ENCODE peak calls at places on chromosome 21, in six cellular contexts. One of them, this sample, is unnamed.

GRCh38 chr21:34198232-34199120 is 125.1 kb downstream of the MRPS6 start:
- DNase-seq in stimulated activated CD4-positive, alpha-beta T cell treated with anti-CD3 and anti-CD28 coated beads, Interleukin-15, amount 100 ng/mL, for 1 hour: no peak
- DNase-seq in activated CD4-positive, alpha-beta T cell treated with anti-CD3 and anti-CD28 coated beads, Interleukin-2, amount 50 U/mL, for 24 hours: no peak
- DNase-seq in germinal center: no peak
- DNase-seq in transverse colon: no peak
- DNase-seq in islet precursor cell: peak; percentile 60
- DNase-seq in this sample: no peak

GRCh38 chr21:31524140-31524539 is 135.4 kb upstream of the SOD1 start:
- DNase-seq in stimulated activated CD4-positive, alpha-beta T cell treated with anti-CD3 and anti-CD28 coated beads, Interleukin-15, amount 100 ng/mL, for 1 hour: no peak
- DNase-seq in activated CD4-positive, alpha-beta T cell treated with anti-CD3 and anti-CD28 coated beads, Interleukin-2, amount 50 U/mL, for 24 hours: no peak
- DNase-seq in germinal center: no peak
- DNase-seq in transverse colon: no peak
- DNase-seq in islet precursor cell: peak; percentile 69
- DNase-seq in this sample: no peak

GRCh38 chr21:39675595-39675994 is 62.9 kb downstream of the B3GALT5 start:
- DNase-seq in stimulated activated CD4-positive, alpha-beta T cell treated with anti-CD3 and anti-CD28 coated beads, Interleukin-15, amount 100 ng/mL, for 1 hour: no peak
- DNase-seq in activated CD4-positive, alpha-beta T cell treated with anti-CD3 and anti-CD28 coated beads, Interleukin-2, amount 50 U/mL, for 24 hours: no peak
- DNase-seq in germinal center: no peak
- DNase-seq in transverse colon: no peak
- DNase-seq in islet precursor cell: no peak
- DNase-seq in this sample: no peak

GRCh38 chr21:38487906-38488639 is 10.2 kb downstream of the ERG start:
- DNase-seq in stimulated activated CD4-positive, alpha-beta T cell treated with anti-CD3 and anti-CD28 coated beads, Interleukin-15, amount 100 ng/mL, for 1 hour: no peak
- DNase-seq in activated CD4-positive, alpha-beta T cell treated with anti-CD3 and anti-CD28 coated beads, Interleukin-2, amount 50 U/mL, for 24 hours: no peak
- DNase-seq in germinal center: no peak
- DNase-seq in transverse colon: no peak
- DNase-seq in islet precursor cell: no peak
- DNase-seq in this sample: no peak

GRCh38 chr21:34126691-34127090 is 53.3 kb downstream of the MRPS6 start:
- DNase-seq in stimulated activated CD4-positive, alpha-beta T cell treated with anti-CD3 and anti-CD28 coated beads, Interleukin-15, amount 100 ng/mL, for 1 hour: no peak
- DNase-seq in activated CD4-positive, alpha-beta T cell treated with anti-CD3 and anti-CD28 coated beads, Interleukin-2, amount 50 U/mL, for 24 hours: no peak
- DNase-seq in germinal center: no peak
- DNase-seq in transverse colon: no peak
- DNase-seq in islet precursor cell: no peak
- DNase-seq in this sample: no peak

GRCh38 chr21:28537371-28538079 is 455.2 kb downstream of the LTN1 start:
- DNase-seq in stimulated activated CD4-positive, alpha-beta T cell treated with anti-CD3 and anti-CD28 coated beads, Interleukin-15, amount 100 ng/mL, for 1 hour: no peak
- DNase-seq in activated CD4-positive, alpha-beta T cell treated with anti-CD3 and anti-CD28 coated beads, Interleukin-2, amount 50 U/mL, for 24 hours: no peak
- DNase-seq in germinal center: no peak
- DNase-seq in transverse colon: no peak
- DNase-seq in islet precursor cell: no peak
- DNase-seq in this sample: no peak

GRCh38 chr21:44458971-44459711 is 3.8 kb downstream of the LRRC3 start:
- DNase-seq in stimulated activated CD4-positive, alpha-beta T cell treated with anti-CD3 and anti-CD28 coated beads, Interleukin-15, amount 100 ng/mL, for 1 hour: no peak
- DNase-seq in activated CD4-positive, alpha-beta T cell treated with anti-CD3 and anti-CD28 coated beads, Interleukin-2, amount 50 U/mL, for 24 hours: no peak
- DNase-seq in germinal center: no peak
- DNase-seq in transverse colon: no peak
- DNase-seq in islet precursor cell: no peak
- DNase-seq in this sample: no peak

GRCh38 chr21:29656504-29657227 is 283.1 kb downstream of the GRIK1 start:
- DNase-seq in stimulated activated CD4-positive, alpha-beta T cell treated with anti-CD3 and anti-CD28 coated beads, Interleukin-15, amount 100 ng/mL, for 1 hour: no peak
- DNase-seq in activated CD4-positive, alpha-beta T cell treated with anti-CD3 and anti-CD28 coated beads, Interleukin-2, amount 50 U/mL, for 24 hours: peak; percentile 17
- DNase-seq in germinal center: no peak
- DNase-seq in transverse colon: no peak
- DNase-seq in islet precursor cell: no peak
- DNase-seq in this sample: no peak

GRCh38 chr21:33286600-33287456 is 20.7 kb downstream of the IL10RB start:
- DNase-seq in stimulated activated CD4-positive, alpha-beta T cell treated with anti-CD3 and anti-CD28 coated beads, Interleukin-15, amount 100 ng/mL, for 1 hour: no peak
- DNase-seq in activated CD4-positive, alpha-beta T cell treated with anti-CD3 and anti-CD28 coated beads, Interleukin-2, amount 50 U/mL, for 24 hours: no peak
- DNase-seq in germinal center: no peak
- DNase-seq in transverse colon: peak; percentile 33
- DNase-seq in islet precursor cell: no peak
- DNase-seq in this sample: no peak

GRCh38 chr21:34511154-34511553 is 856 bp downstream of the KCNE1 start:
- DNase-seq in stimulated activated CD4-positive, alpha-beta T cell treated with anti-CD3 and anti-CD28 coated beads, Interleukin-15, amount 100 ng/mL, for 1 hour: no peak
- DNase-seq in activated CD4-positive, alpha-beta T cell treated with anti-CD3 and anti-CD28 coated beads, Interleukin-2, amount 50 U/mL, for 24 hours: no peak
- DNase-seq in germinal center: no peak
- DNase-seq in transverse colon: no peak
- DNase-seq in islet precursor cell: no peak
- DNase-seq in this sample: no peak

GRCh38 chr21:38241029-38241740 is 15.6 kb upstream of the KCNJ15 start:
- DNase-seq in stimulated activated CD4-positive, alpha-beta T cell treated with anti-CD3 and anti-CD28 coated beads, Interleukin-15, amount 100 ng/mL, for 1 hour: no peak
- DNase-seq in activated CD4-positive, alpha-beta T cell treated with anti-CD3 and anti-CD28 coated beads, Interleukin-2, amount 50 U/mL, for 24 hours: no peak
- DNase-seq in germinal center: no peak
- DNase-seq in transverse colon: no peak
- DNase-seq in islet precursor cell: no peak
- DNase-seq in this sample: no peak

GRCh38 chr21:26185021-26185420 is 14.5 kb upstream of the APP start:
- DNase-seq in stimulated activated CD4-positive, alpha-beta T cell treated with anti-CD3 and anti-CD28 coated beads, Interleukin-15, amount 100 ng/mL, for 1 hour: no peak
- DNase-seq in activated CD4-positive, alpha-beta T cell treated with anti-CD3 and anti-CD28 coated beads, Interleukin-2, amount 50 U/mL, for 24 hours: no peak
- DNase-seq in germinal center: no peak
- DNase-seq in transverse colon: no peak
- DNase-seq in islet precursor cell: no peak
- DNase-seq in this sample: no peak

GRCh38 chr21:41032536-41032935 is 135.4 kb upstream of the BACE2 start:
- DNase-seq in stimulated activated CD4-positive, alpha-beta T cell treated with anti-CD3 and anti-CD28 coated beads, Interleukin-15, amount 100 ng/mL, for 1 hour: no peak
- DNase-seq in activated CD4-positive, alpha-beta T cell treated with anti-CD3 and anti-CD28 coated beads, Interleukin-2, amount 50 U/mL, for 24 hours: no peak
- DNase-seq in germinal center: no peak
- DNase-seq in transverse colon: no peak
- DNase-seq in islet precursor cell: no peak
- DNase-seq in this sample: no peak

GRCh38 chr21:32131960-32132359 is 146.9 kb downstream of the MIS18A start:
- DNase-seq in stimulated activated CD4-positive, alpha-beta T cell treated with anti-CD3 and anti-CD28 coated beads, Interleukin-15, amount 100 ng/mL, for 1 hour: no peak
- DNase-seq in activated CD4-positive, alpha-beta T cell treated with anti-CD3 and anti-CD28 coated beads, Interleukin-2, amount 50 U/mL, for 24 hours: no peak
- DNase-seq in germinal center: no peak
- DNase-seq in transverse colon: no peak
- DNase-seq in islet precursor cell: peak; percentile 63
- DNase-seq in this sample: no peak

GRCh38 chr21:35818597-35818996 is 241.7 kb downstream of the SETD4 start:
- DNase-seq in stimulated activated CD4-positive, alpha-beta T cell treated with anti-CD3 and anti-CD28 coated beads, Interleukin-15, amount 100 ng/mL, for 1 hour: no peak
- DNase-seq in activated CD4-positive, alpha-beta T cell treated with anti-CD3 and anti-CD28 coated beads, Interleukin-2, amount 50 U/mL, for 24 hours: no peak
- DNase-seq in germinal center: no peak
- DNase-seq in transverse colon: no peak
- DNase-seq in islet precursor cell: no peak
- DNase-seq in this sample: no peak

GRCh38 chr21:44618504-44618903 is 6.6 kb downstream of the KRTAP10-8 start:
- DNase-seq in stimulated activated CD4-positive, alpha-beta T cell treated with anti-CD3 and anti-CD28 coated beads, Interleukin-15, amount 100 ng/mL, for 1 hour: no peak
- DNase-seq in activated CD4-positive, alpha-beta T cell treated with anti-CD3 and anti-CD28 coated beads, Interleukin-2, amount 50 U/mL, for 24 hours: no peak
- DNase-seq in germinal center: no peak
- DNase-seq in transverse colon: peak; percentile 22
- DNase-seq in islet precursor cell: no peak
- DNase-seq in this sample: no peak

GRCh38 chr21:41570791-41571355 is 62.9 kb upstream of the TMPRSS2 start:
- DNase-seq in stimulated activated CD4-positive, alpha-beta T cell treated with anti-CD3 and anti-CD28 coated beads, Interleukin-15, amount 100 ng/mL, for 1 hour: no peak
- DNase-seq in activated CD4-positive, alpha-beta T cell treated with anti-CD3 and anti-CD28 coated beads, Interleukin-2, amount 50 U/mL, for 24 hours: no peak
- DNase-seq in germinal center: no peak
- DNase-seq in transverse colon: no peak
- DNase-seq in islet precursor cell: no peak
- DNase-seq in this sample: no peak

GRCh38 chr21:41821756-41822431 is 55.0 kb upstream of the RIPK4 start:
- DNase-seq in stimulated activated CD4-positive, alpha-beta T cell treated with anti-CD3 and anti-CD28 coated beads, Interleukin-15, amount 100 ng/mL, for 1 hour: no peak
- DNase-seq in activated CD4-positive, alpha-beta T cell treated with anti-CD3 and anti-CD28 coated beads, Interleukin-2, amount 50 U/mL, for 24 hours: no peak
- DNase-seq in germinal center: no peak
- DNase-seq in transverse colon: no peak
- DNase-seq in islet precursor cell: no peak
- DNase-seq in this sample: no peak

GRCh38 chr21:46397211-46397905 is 61.3 kb upstream of the DIP2A start:
- DNase-seq in stimulated activated CD4-positive, alpha-beta T cell treated with anti-CD3 and anti-CD28 coated beads, Interleukin-15, amount 100 ng/mL, for 1 hour: no peak
- DNase-seq in activated CD4-positive, alpha-beta T cell treated with anti-CD3 and anti-CD28 coated beads, Interleukin-2, amount 50 U/mL, for 24 hours: no peak
- DNase-seq in germinal center: no peak
- DNase-seq in transverse colon: no peak
- DNase-seq in islet precursor cell: no peak
- DNase-seq in this sample: no peak

GRCh38 chr21:26887241-26887640 is 42.0 kb upstream of the ADAMTS1 start:
- DNase-seq in stimulated activated CD4-positive, alpha-beta T cell treated with anti-CD3 and anti-CD28 coated beads, Interleukin-15, amount 100 ng/mL, for 1 hour: no peak
- DNase-seq in activated CD4-positive, alpha-beta T cell treated with anti-CD3 and anti-CD28 coated beads, Interleukin-2, amount 50 U/mL, for 24 hours: no peak
- DNase-seq in germinal center: no peak
- DNase-seq in transverse colon: no peak
- DNase-seq in islet precursor cell: no peak
- DNase-seq in this sample: no peak

This sample was measured in mesothelial cell of epicardium.